ENCODE peak calls at places on chromosomes 11 and 22, in eight cellular contexts. S is effector memory CD4-positive, alpha-beta T cell; P is WTC11; I is iris pigment epithelial cell; Y is brain microvascular endothelial cell; D is posterior vena cava; A is SW 1271; Z is sigmoid colon. J is an unnamed sample.

GRCh38 chr11:71080239-71081097 is 171.9 kb downstream of the SHANK2 start:
- DNase-seq in A (peak), I (peak), Z (peak), S (no peak), Y (peak), P (peak), D (no peak), J (peak)

GRCh38 chr11:35260342-35260985 is 121.5 kb downstream of the CD44 start:
- DNase-seq in A (no peak), Z (no peak), I (peak), D (no peak), P (no peak), Y (peak), S (no peak), J (no peak)

GRCh38 chr22:22235564-22235963 is 9.0 kb upstream of the VPREB1 start:
- DNase-seq in Y (no peak), I (peak), A (no peak), D (no peak), S (peak), Z (no peak), P (peak), J (no peak)

GRCh38 chr11:128036556-128037093 is 550.7 kb downstream of the ETS1 start:
- DNase-seq in D (no peak), Z (no peak), P (no peak), A (no peak), Y (no peak), S (no peak), I (no peak), J (no peak)

GRCh38 chr11:67484847-67485311 is 2.1 kb downstream of the AIP start:
- DNase-seq in I (no peak), Y (no peak), P (no peak), Z (peak), D (no peak), S (peak), A (no peak), J (no peak)

GRCh38 chr11:86515297-86516094 is 140.8 kb downstream of the CCDC81 start:
- DNase-seq in Z (no peak), D (no peak), A (peak), S (no peak), I (peak), Y (peak), P (no peak), J (no peak)

GRCh38 chr11:68954970-68955958 is 25.5 kb downstream of the MRGPRD start:
- DNase-seq in Z (peak), I (peak), P (no peak), Y (peak), D (peak), A (no peak), S (no peak), J (no peak)

GRCh38 chr11:78742430-78742829 is 167.8 kb upstream of the NARS2 start:
- DNase-seq in S (no peak), I (no peak), A (no peak), Y (no peak), Z (no peak), P (no peak), D (no peak), J (no peak)

GRCh38 chr11:57974132-57974531 is 49.5 kb upstream of the OR9Q1 start:
- DNase-seq in A (no peak), Y (no peak), Z (no peak), S (no peak), D (no peak), P (no peak), I (no peak), J (no peak)

GRCh38 chr11:15627560-15627959 is 512.8 kb downstream of the INSC start:
- DNase-seq in D (no peak), I (peak), S (no peak), Y (peak), P (no peak), Z (no peak), A (no peak), J (no peak)

GRCh38 chr11:15750535-15751297 is 605.6 kb downstream of the SOX6 start:
- DNase-seq in S (no peak), A (no peak), Y (no peak), Z (no peak), I (no peak), D (no peak), P (no peak), J (no peak)

GRCh38 chr11:36363361-36364272 is 67.5 kb downstream of the PRR5L start:
- DNase-seq in A (no peak), I (peak), D (no peak), P (peak), S (no peak), Y (no peak), Z (no peak), J (no peak)

J was measured in WERI-Rb-1.